ENCODE peak calls at places on chromosomes 13 and 19, in ten cellular contexts. One of them, this sample, is unnamed.

GRCh38 chr19:14146789-14147216 is 10.4 kb upstream of the ASF1B start:
- DNase-seq in thoracic aorta: no peak
- DNase-seq in foreskin fibroblast: peak
- DNase-seq in tibial artery: no peak
- DNase-seq in BJ: peak
- DNase-seq in astrocyte of the spinal cord: peak
- DNase-seq in Peyer's patch: no peak
- DNase-seq in AG09309: peak
- DNase-seq in coronary artery: no peak
- DNase-seq in colonic mucosa: no peak
- DNase-seq in this sample: no peak

GRCh38 chr19:3055741-3056453 is 6.4 kb downstream of the TLE5 start:
- DNase-seq in thoracic aorta: no peak
- DNase-seq in foreskin fibroblast: no peak
- DNase-seq in tibial artery: no peak
- DNase-seq in BJ: no peak
- DNase-seq in astrocyte of the spinal cord: no peak
- DNase-seq in Peyer's patch: peak
- DNase-seq in AG09309: no peak
- DNase-seq in coronary artery: peak
- DNase-seq in colonic mucosa: peak
- DNase-seq in this sample: no peak

GRCh38 chr13:21402586-21403307 is 56.4 kb downstream of the ZDHHC20 start:
- DNase-seq in thoracic aorta: no peak
- DNase-seq in foreskin fibroblast: peak
- DNase-seq in tibial artery: no peak
- DNase-seq in BJ: no peak
- DNase-seq in astrocyte of the spinal cord: peak
- DNase-seq in Peyer's patch: no peak
- DNase-seq in AG09309: no peak
- DNase-seq in coronary artery: no peak
- DNase-seq in colonic mucosa: no peak
- DNase-seq in this sample: no peak

GRCh38 chr13:57824121-57824520 is 192.6 kb downstream of the PCDH17 start:
- DNase-seq in thoracic aorta: no peak
- DNase-seq in foreskin fibroblast: no peak
- DNase-seq in tibial artery: no peak
- DNase-seq in BJ: no peak
- DNase-seq in astrocyte of the spinal cord: no peak
- DNase-seq in Peyer's patch: no peak
- DNase-seq in AG09309: no peak
- DNase-seq in coronary artery: no peak
- DNase-seq in colonic mucosa: no peak
- DNase-seq in this sample: no peak

GRCh38 chr13:97067342-97067895 is 73.1 kb upstream of the OXGR1 start:
- DNase-seq in thoracic aorta: no peak
- DNase-seq in foreskin fibroblast: peak
- DNase-seq in tibial artery: no peak
- DNase-seq in BJ: no peak
- DNase-seq in astrocyte of the spinal cord: peak
- DNase-seq in Peyer's patch: no peak
- DNase-seq in AG09309: no peak
- DNase-seq in coronary artery: no peak
- DNase-seq in colonic mucosa: no peak
- DNase-seq in this sample: no peak

GRCh38 chr19:11673608-11674041 is 65.1 kb downstream of the ZNF823 start:
- DNase-seq in thoracic aorta: no peak
- DNase-seq in foreskin fibroblast: peak
- DNase-seq in tibial artery: peak
- DNase-seq in BJ: no peak
- DNase-seq in astrocyte of the spinal cord: peak
- DNase-seq in Peyer's patch: peak
- DNase-seq in AG09309: peak
- DNase-seq in coronary artery: peak
- DNase-seq in colonic mucosa: peak
- DNase-seq in this sample: peak

GRCh38 chr13:28047784-28048388 is 52.5 kb downstream of the FLT3 start:
- DNase-seq in thoracic aorta: no peak
- DNase-seq in foreskin fibroblast: no peak
- DNase-seq in tibial artery: no peak
- DNase-seq in BJ: no peak
- DNase-seq in astrocyte of the spinal cord: peak
- DNase-seq in Peyer's patch: no peak
- DNase-seq in AG09309: no peak
- DNase-seq in coronary artery: no peak
- DNase-seq in colonic mucosa: no peak
- DNase-seq in this sample: no peak

GRCh38 chr19:42052241-42052863 is 17.7 kb downstream of the GRIK5 start:
- DNase-seq in thoracic aorta: no peak
- DNase-seq in foreskin fibroblast: peak
- DNase-seq in tibial artery: no peak
- DNase-seq in BJ: no peak
- DNase-seq in astrocyte of the spinal cord: no peak
- DNase-seq in Peyer's patch: no peak
- DNase-seq in AG09309: no peak
- DNase-seq in coronary artery: no peak
- DNase-seq in colonic mucosa: no peak
- DNase-seq in this sample: no peak

GRCh38 chr19:327291-328024 is 17.1 kb downstream of the MIER2 start:
- DNase-seq in thoracic aorta: no peak
- DNase-seq in foreskin fibroblast: no peak
- DNase-seq in tibial artery: no peak
- DNase-seq in BJ: no peak
- DNase-seq in astrocyte of the spinal cord: no peak
- DNase-seq in Peyer's patch: no peak
- DNase-seq in AG09309: no peak
- DNase-seq in coronary artery: no peak
- DNase-seq in colonic mucosa: no peak
- DNase-seq in this sample: no peak

GRCh38 chr13:44306401-44307192 is 67.0 kb upstream of the SERP2 start:
- DNase-seq in thoracic aorta: no peak
- DNase-seq in foreskin fibroblast: peak
- DNase-seq in tibial artery: peak
- DNase-seq in BJ: peak
- DNase-seq in astrocyte of the spinal cord: peak
- DNase-seq in Peyer's patch: peak
- DNase-seq in AG09309: peak
- DNase-seq in coronary artery: peak
- DNase-seq in colonic mucosa: peak
- DNase-seq in this sample: peak

GRCh38 chr19:44635581-44636438 is 7.9 kb upstream of the PVR start:
- DNase-seq in thoracic aorta: no peak
- DNase-seq in foreskin fibroblast: peak
- DNase-seq in tibial artery: no peak
- DNase-seq in BJ: no peak
- DNase-seq in astrocyte of the spinal cord: peak
- DNase-seq in Peyer's patch: no peak
- DNase-seq in AG09309: no peak
- DNase-seq in coronary artery: no peak
- DNase-seq in colonic mucosa: no peak
- DNase-seq in this sample: no peak

GRCh38 chr13:66210677-66211076 is 1019.5 kb downstream of the PCDH9 start:
- DNase-seq in thoracic aorta: no peak
- DNase-seq in foreskin fibroblast: peak
- DNase-seq in tibial artery: no peak
- DNase-seq in BJ: peak
- DNase-seq in astrocyte of the spinal cord: peak
- DNase-seq in Peyer's patch: no peak
- DNase-seq in AG09309: peak
- DNase-seq in coronary artery: no peak
- DNase-seq in colonic mucosa: no peak
- DNase-seq in this sample: no peak

GRCh38 chr13:101267656-101268055 is 148.7 kb downstream of the NALCN start:
- DNase-seq in thoracic aorta: no peak
- DNase-seq in foreskin fibroblast: peak
- DNase-seq in tibial artery: no peak
- DNase-seq in BJ: no peak
- DNase-seq in astrocyte of the spinal cord: peak
- DNase-seq in Peyer's patch: no peak
- DNase-seq in AG09309: peak
- DNase-seq in coronary artery: no peak
- DNase-seq in colonic mucosa: no peak
- DNase-seq in this sample: no peak

GRCh38 chr19:18939922-18940775 is 868 bp downstream of the HOMER3 start:
- DNase-seq in thoracic aorta: no peak
- DNase-seq in foreskin fibroblast: peak
- DNase-seq in tibial artery: peak
- DNase-seq in BJ: no peak
- DNase-seq in astrocyte of the spinal cord: peak
- DNase-seq in Peyer's patch: peak
- DNase-seq in AG09309: no peak
- DNase-seq in coronary artery: no peak
- DNase-seq in colonic mucosa: peak
- DNase-seq in this sample: peak

GRCh38 chr13:110015253-110015652 is 228.9 kb upstream of the IRS2 start:
- DNase-seq in thoracic aorta: no peak
- DNase-seq in foreskin fibroblast: peak
- DNase-seq in tibial artery: no peak
- DNase-seq in BJ: no peak
- DNase-seq in astrocyte of the spinal cord: peak
- DNase-seq in Peyer's patch: no peak
- DNase-seq in AG09309: no peak
- DNase-seq in coronary artery: no peak
- DNase-seq in colonic mucosa: no peak
- DNase-seq in this sample: no peak

GRCh38 chr13:110425444-110425780 is 118.3 kb downstream of the COL4A2 start:
- DNase-seq in thoracic aorta: no peak
- DNase-seq in foreskin fibroblast: peak
- DNase-seq in tibial artery: no peak
- DNase-seq in BJ: peak
- DNase-seq in astrocyte of the spinal cord: peak
- DNase-seq in Peyer's patch: no peak
- DNase-seq in AG09309: no peak
- DNase-seq in coronary artery: peak
- DNase-seq in colonic mucosa: no peak
- DNase-seq in this sample: no peak

GRCh38 chr13:113633485-113633873 is 24.5 kb downstream of the ATP4B start:
- DNase-seq in thoracic aorta: no peak
- DNase-seq in foreskin fibroblast: no peak
- DNase-seq in tibial artery: no peak
- DNase-seq in BJ: no peak
- DNase-seq in astrocyte of the spinal cord: no peak
- DNase-seq in Peyer's patch: peak
- DNase-seq in AG09309: no peak
- DNase-seq in coronary artery: no peak
- DNase-seq in colonic mucosa: no peak
- DNase-seq in this sample: no peak

GRCh38 chr19:2039959-2040646 is 10.9 kb downstream of the MKNK2 start:
- DNase-seq in thoracic aorta: no peak
- DNase-seq in foreskin fibroblast: no peak
- DNase-seq in tibial artery: no peak
- DNase-seq in BJ: no peak
- DNase-seq in astrocyte of the spinal cord: no peak
- DNase-seq in Peyer's patch: peak
- DNase-seq in AG09309: no peak
- DNase-seq in coronary artery: no peak
- DNase-seq in colonic mucosa: no peak
- DNase-seq in this sample: no peak
- H3K4me3 ChIP-seq in thoracic aorta: no peak
- H3K4me3 ChIP-seq in foreskin fibroblast: no peak
- H3K4me3 ChIP-seq in tibial artery: no peak
- H3K4me3 ChIP-seq in BJ: no peak
- H3K4me3 ChIP-seq in astrocyte of the spinal cord: no peak
- H3K4me3 ChIP-seq in Peyer's patch: no peak
- H3K4me3 ChIP-seq in AG09309: no peak
- H3K4me3 ChIP-seq in coronary artery: no peak
- H3K4me3 ChIP-seq in colonic mucosa: no peak
- H3K4me3 ChIP-seq in this sample: no peak

GRCh38 chr19:20999731-21000352 is 20.6 kb upstream of the ZNF430 start:
- DNase-seq in thoracic aorta: peak
- DNase-seq in foreskin fibroblast: peak
- DNase-seq in tibial artery: peak
- DNase-seq in BJ: peak
- DNase-seq in astrocyte of the spinal cord: peak
- DNase-seq in Peyer's patch: peak
- DNase-seq in AG09309: peak
- DNase-seq in coronary artery: peak
- DNase-seq in colonic mucosa: peak
- DNase-seq in this sample: peak
- H3K4me3 ChIP-seq in thoracic aorta: peak
- H3K4me3 ChIP-seq in foreskin fibroblast: peak
- H3K4me3 ChIP-seq in tibial artery: peak
- H3K4me3 ChIP-seq in BJ: peak
- H3K4me3 ChIP-seq in astrocyte of the spinal cord: peak
- H3K4me3 ChIP-seq in Peyer's patch: peak
- H3K4me3 ChIP-seq in AG09309: peak
- H3K4me3 ChIP-seq in coronary artery: peak
- H3K4me3 ChIP-seq in colonic mucosa: peak
- H3K4me3 ChIP-seq in this sample: peak

DNA sequence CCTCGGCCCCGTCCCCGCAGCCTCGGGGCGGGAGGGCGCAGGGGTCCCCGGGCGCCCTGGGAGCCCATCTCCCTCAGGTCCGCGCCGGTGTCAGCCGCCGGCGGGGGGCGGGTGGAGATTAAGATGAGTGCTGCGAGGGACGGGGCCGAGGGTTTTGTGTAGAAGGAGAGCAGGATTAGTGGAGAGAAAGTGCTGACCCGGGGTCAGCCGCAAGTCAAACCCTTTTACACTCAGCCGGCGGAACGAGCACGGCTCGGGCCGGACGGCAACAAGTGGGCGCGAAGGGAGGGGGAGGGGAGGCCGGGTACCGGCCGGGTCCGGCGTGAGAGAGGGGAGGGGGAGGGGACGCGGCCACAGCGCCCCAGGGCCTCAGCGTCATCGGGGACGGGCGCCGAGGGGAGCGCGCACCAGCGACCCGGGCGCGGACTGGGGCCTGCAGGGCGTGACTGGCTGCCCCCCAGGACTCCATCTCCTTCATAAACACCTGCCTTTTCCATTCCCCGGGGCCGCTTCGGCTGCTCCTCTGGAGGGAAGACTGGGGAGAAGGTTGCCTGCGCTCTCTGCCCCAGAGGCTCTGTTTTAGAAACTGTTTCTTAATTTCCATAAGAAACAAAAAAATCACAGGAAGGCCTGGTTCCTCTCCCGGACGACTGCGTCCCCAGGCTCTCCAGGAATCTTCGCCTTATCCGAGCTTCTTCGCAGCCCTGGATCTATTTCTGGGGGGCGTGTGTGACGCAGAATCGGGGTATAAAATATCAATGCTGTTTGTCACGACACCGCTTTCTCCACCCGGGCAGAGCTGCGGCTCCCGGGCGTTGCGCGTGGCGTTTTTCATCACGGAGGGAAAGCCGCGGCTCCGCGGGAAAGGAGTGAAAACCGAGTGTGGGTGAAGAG is 6.5 kb downstream of the SOX1 start:
- DNase-seq in thoracic aorta: no peak
- DNase-seq in foreskin fibroblast: no peak
- DNase-seq in tibial artery: no peak
- DNase-seq in BJ: no peak
- DNase-seq in astrocyte of the spinal cord: no peak
- DNase-seq in Peyer's patch: no peak
- DNase-seq in AG09309: no peak
- DNase-seq in coronary artery: no peak
- DNase-seq in colonic mucosa: no peak
- DNase-seq in this sample: peak
- H3K4me3 ChIP-seq in thoracic aorta: peak
- H3K4me3 ChIP-seq in foreskin fibroblast: no peak
- H3K4me3 ChIP-seq in tibial artery: no peak
- H3K4me3 ChIP-seq in BJ: no peak
- H3K4me3 ChIP-seq in astrocyte of the spinal cord: no peak
- H3K4me3 ChIP-seq in Peyer's patch: no peak
- H3K4me3 ChIP-seq in AG09309: no peak
- H3K4me3 ChIP-seq in coronary artery: peak
- H3K4me3 ChIP-seq in colonic mucosa: no peak
- H3K4me3 ChIP-seq in this sample: peak

GRCh38 chr13:52047463-52047862 is 23.0 kb downstream of the UTP14C start:
- DNase-seq in thoracic aorta: no peak
- DNase-seq in foreskin fibroblast: no peak
- DNase-seq in tibial artery: no peak
- DNase-seq in BJ: no peak
- DNase-seq in astrocyte of the spinal cord: no peak
- DNase-seq in Peyer's patch: no peak
- DNase-seq in AG09309: no peak
- DNase-seq in coronary artery: no peak
- DNase-seq in colonic mucosa: no peak
- DNase-seq in this sample: no peak
- H3K4me3 ChIP-seq in thoracic aorta: no peak
- H3K4me3 ChIP-seq in foreskin fibroblast: no peak
- H3K4me3 ChIP-seq in tibial artery: no peak
- H3K4me3 ChIP-seq in BJ: no peak
- H3K4me3 ChIP-seq in astrocyte of the spinal cord: no peak
- H3K4me3 ChIP-seq in Peyer's patch: no peak
- H3K4me3 ChIP-seq in AG09309: no peak
- H3K4me3 ChIP-seq in coronary artery: no peak
- H3K4me3 ChIP-seq in colonic mucosa: no peak
- H3K4me3 ChIP-seq in this sample: no peak